ENCODE peak calls at places on chromosomes 4 and X, in five cellular contexts. R, G, X, Y and M are unnamed samples. For H3K4me1, the result is how much of the 10 kb centered on the place peaks cover.

GRCh38 chr4:155906554-155907247 is 3.2 kb downstream of the TDO2 start:
- DNase-seq in R (peak), G (no peak), X (peak), Y (no peak), M (no peak)

GRCh38 chrX:40097101-40097491 is 662 bp downstream of the BCOR start:
- DNase-seq in R (no peak), G (no peak), X (no peak), Y (no peak), M (peak)

GRCh38 chr4:66564901-66565648 is 894.8 kb upstream of the EPHA5 start:
- DNase-seq in R (peak), G (no peak), X (no peak), Y (no peak), M (no peak)

GRCh38 chr4:88649716-88650115 is 47.9 kb downstream of the NAP1L5 start:
- DNase-seq in R (no peak), G (no peak), X (no peak), Y (no peak), M (no peak)

GRCh38 chr4:33959519-33959918 is 2284.8 kb downstream of the ARAP2 start:
- DNase-seq in R (no peak), G (no peak), X (no peak), Y (no peak), M (no peak)

GRCh38 chr4:187304131-187304530 is 580.5 kb upstream of the FAT1 start:
- DNase-seq in R (no peak), G (no peak), X (no peak), Y (no peak), M (no peak)

GRCh38 chrX:19204623-19205022 is 82.4 kb upstream of the ADGRG2 start:
- DNase-seq in R (peak), G (no peak), X (no peak), Y (no peak), M (no peak)

GRCh38 chrX:17472424-17472823 is 97.4 kb downstream of the NHS start:
- DNase-seq in R (no peak), G (no peak), X (no peak), Y (no peak), M (no peak)

GRCh38 chr4:23897564-23898109 is 7.8 kb upstream of the PPARGC1A start:
- DNase-seq in R (no peak), G (no peak), X (no peak), Y (no peak), M (no peak)

GRCh38 chr4:125010776-125011503 is 298.4 kb upstream of the ANKRD50 start:
- DNase-seq in R (no peak), G (no peak), X (no peak), Y (no peak), M (no peak)

GRCh38 chrX:56232221-56233082 is at the start of gene KLF8:
- DNase-seq in R (peak), G (no peak), X (peak), Y (no peak), M (peak)

GRCh38 chrX:18640686-18641085 is 31.2 kb downstream of the RS1 start:
- DNase-seq in R (no peak), G (no peak), X (no peak), Y (no peak), M (no peak)

GRCh38 chr4:41155194-41155830 is 59.0 kb downstream of the APBB2 start:
- DNase-seq in R (peak), G (no peak), X (no peak), Y (no peak), M (peak)

GRCh38 chrX:50615570-50616158 is 145.0 kb upstream of the DGKK start:
- DNase-seq in R (no peak), G (no peak), X (no peak), Y (no peak), M (no peak)

GRCh38 chrX:110394653-110395052 is 36.0 kb downstream of the RTL9 start:
- DNase-seq in R (peak), G (no peak), X (no peak), Y (no peak), M (no peak)

GRCh38 chrX:1393871-1394615 is 2.1 kb upstream of the SLC25A6 start:
- DNase-seq in R (no peak), G (no peak), X (peak), Y (no peak), M (no peak)

GRCh38 chr4:89724716-89725115 is 112.2 kb downstream of the SNCA start:
- DNase-seq in R (peak), G (no peak), X (no peak), Y (no peak), M (no peak)

GRCh38 chr4:38831653-38832052 is 25.0 kb downstream of the TLR6 start:
- DNase-seq in R (peak), G (no peak), X (no peak), Y (no peak), M (no peak)

GRCh38 chrX:94751611-94752010 is 1077.6 kb downstream of the FAM133A start:
- DNase-seq in R (no peak), G (no peak), X (no peak), Y (no peak), M (no peak)

GRCh38 chr4:38071801-38072567 is 111.8 kb downstream of the PTTG2 start:
- DNase-seq in R (peak), G (peak), X (no peak), Y (peak), M (no peak)

GRCh38 chrX:120014354-120015129 is 62.9 kb downstream of the RHOXF2B start:
- DNase-seq in R (no peak), G (no peak), X (no peak), Y (no peak), M (peak)

GRCh38 chrX:120020305-120020704 is 57.2 kb downstream of the RHOXF2B start:
- DNase-seq in R (no peak), G (no peak), X (no peak), Y (no peak), M (no peak)

GRCh38 chrX:120021927-120022326 is 55.6 kb downstream of the RHOXF2B start:
- DNase-seq in R (no peak), G (peak), X (no peak), Y (no peak), M (no peak)

GRCh38 chrX:120015145-120016067 is 62.1 kb downstream of the RHOXF2B start:
- DNase-seq in R (no peak), G (no peak), X (no peak), Y (no peak), M (peak)

GRCh38 chrX:120016068-120016441 is 61.4 kb downstream of the RHOXF2B start:
- DNase-seq in R (no peak), G (no peak), X (no peak), Y (no peak), M (no peak)
- H3K4me3 ChIP-seq in R (no peak), G (no peak), X (no peak), Y (no peak), M (no peak)

DNA sequence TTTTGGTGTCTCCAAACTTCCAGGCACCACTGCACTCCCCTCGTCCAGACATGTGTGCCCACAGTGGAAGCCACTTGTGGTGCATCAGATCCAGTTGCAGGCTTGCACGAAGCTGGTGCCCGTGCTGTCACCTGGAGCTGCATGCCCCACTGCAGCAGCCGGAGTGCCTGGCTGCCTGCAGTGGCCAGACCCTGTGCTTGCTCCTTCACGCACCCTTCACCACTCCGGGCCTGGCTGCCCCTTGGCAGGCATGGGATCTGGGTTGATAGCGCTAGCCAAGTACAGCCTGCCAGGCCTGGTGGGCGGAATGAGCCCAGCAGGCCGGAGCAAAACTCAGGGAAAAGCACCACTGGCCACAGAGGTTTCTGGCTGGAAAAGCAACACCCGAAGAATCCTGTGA is 50.2 kb upstream of the SHISA3 start:
- DNase-seq in R (no peak), G (no peak), X (no peak), Y (no peak), M (no peak)
- H3K4me1 ChIP-seq in R (under half), G (under half), X (under half), Y (under half), M (under half)

GRCh38 chr4:117225441-117225840 is 140.1 kb upstream of the TRAM1L1 start:
- DNase-seq in R (no peak), G (no peak), X (no peak), Y (no peak), M (no peak)
- TF ChIP-seq CTCF in R (no peak), G (no peak), X (no peak), Y (no peak), M (no peak)

GRCh38 chr4:577499-578450 is 1.7 kb upstream of the TMEM271 start:
- DNase-seq in R (peak), G (peak), X (no peak), Y (no peak), M (no peak)

GRCh38 chr4:576245-576821 is at the start of gene TMEM271:
- DNase-seq in R (no peak), G (no peak), X (no peak), Y (no peak), M (no peak)

GRCh38 chr4:578451-579443 is 2.7 kb upstream of the TMEM271 start:
- DNase-seq in R (no peak), G (no peak), X (no peak), Y (no peak), M (no peak)

GRCh38 chr4:575281-576141 is 584 bp downstream of the TMEM271 start:
- DNase-seq in R (peak), G (no peak), X (no peak), Y (no peak), M (peak)

GRCh38 chr4:576991-577498 is 950 bp upstream of the TMEM271 start:
- DNase-seq in R (no peak), G (no peak), X (no peak), Y (no peak), M (no peak)
- H3K4me3 ChIP-seq in R (no peak), G (peak), X (no peak), Y (no peak), M (no peak)

GRCh38 chr4:7073526-7074390 is 5.9 kb upstream of the GRPEL1 start:
- DNase-seq in R (peak), G (peak), X (no peak), Y (peak), M (peak)

GRCh38 chr4:7077371-7077770 is 9.5 kb upstream of the GRPEL1 start:
- DNase-seq in R (no peak), G (no peak), X (no peak), Y (no peak), M (no peak)

GRCh38 chr4:7074423-7074822 is 6.6 kb upstream of the GRPEL1 start:
- DNase-seq in R (no peak), G (no peak), X (no peak), Y (no peak), M (no peak)

GRCh38 chr4:7076694-7077082 is 8.8 kb upstream of the GRPEL1 start:
- DNase-seq in R (no peak), G (no peak), X (no peak), Y (no peak), M (no peak)

DNA sequence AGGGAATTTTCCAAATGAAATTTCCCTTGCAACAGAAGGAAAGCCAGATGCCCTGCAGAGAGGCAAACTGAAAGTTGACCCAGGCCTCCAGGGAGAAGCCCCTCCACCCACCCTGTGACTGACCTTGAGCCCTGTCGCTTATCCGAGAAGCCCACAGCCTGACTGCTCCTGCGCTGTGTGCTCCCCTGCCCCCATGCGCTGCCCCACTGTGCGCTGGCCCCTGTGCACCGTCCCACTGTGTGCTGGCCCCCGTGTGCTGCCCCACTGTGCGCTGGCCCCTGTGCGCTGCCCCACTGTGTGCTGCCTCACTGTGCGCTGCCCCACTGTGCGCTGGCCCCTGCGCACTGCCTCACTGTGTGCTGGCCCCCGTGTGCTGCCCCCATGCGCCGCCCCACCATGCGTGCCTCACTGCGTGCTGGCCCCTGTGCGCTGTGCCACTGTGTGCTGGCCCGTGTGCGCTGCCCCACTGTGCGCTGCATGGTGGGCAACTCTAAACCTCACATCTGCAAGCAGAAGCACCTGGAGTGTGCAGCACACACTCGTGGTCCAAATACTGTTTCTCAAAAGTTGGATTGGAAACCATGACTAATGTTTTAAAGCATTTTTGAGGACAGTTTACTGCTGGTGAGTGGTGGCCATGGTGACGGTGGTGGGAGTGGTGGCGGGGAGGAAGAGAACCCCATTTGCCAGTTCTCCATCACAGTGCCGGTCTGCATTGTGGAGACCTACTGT is 8.3 kb upstream of the GRPEL1 start:
- DNase-seq in R (no peak), G (peak), X (no peak), Y (no peak), M (no peak)
- H3K4me1 ChIP-seq in R (under half), G (under half), X (under half), Y (under half), M (under half)

DNA sequence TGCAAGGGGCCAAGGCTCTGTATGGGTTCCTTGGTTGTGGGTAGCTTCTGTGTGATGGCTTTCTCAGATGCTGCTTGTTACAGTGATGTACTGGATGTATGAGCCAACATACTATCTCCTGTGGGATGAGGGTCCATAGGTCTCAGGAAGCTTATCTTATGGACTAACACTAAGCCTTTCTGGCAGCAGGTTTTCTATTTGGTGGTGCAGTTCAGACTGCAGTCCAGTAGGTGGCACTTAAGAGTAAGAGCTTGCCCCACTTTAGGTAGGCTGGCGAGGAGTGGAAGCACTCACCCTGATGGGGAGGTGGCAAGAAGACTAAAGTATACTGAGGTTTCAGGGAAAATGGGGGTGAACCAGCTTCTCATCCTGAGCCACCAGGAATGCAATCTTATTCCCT is 306.7 kb upstream of the MAOA start:
- DNase-seq in R (peak), G (peak), X (no peak), Y (peak), M (peak)
- TF ChIP-seq CTCF in R (peak), G (peak), X (peak), Y (peak), M (peak)